ENCODE peak calls at places on chromosomes 6 and 20, in eight cellular contexts. Q is T47D; N is WTC11; T is AML-193; Y is activated T-cell treated with anti-CD3 and anti-CD28 coated beads for 24 hours; K is activated CD4-positive, alpha-beta T cell treated with anti-CD3 and anti-CD28 coated beads for 36 hours; F is stimulated activated CD4-positive, alpha-beta T cell treated with anti-CD3 and anti-CD28 coated beads, Interleukin-4, amount 100 ng/mL, for 4 hours; Z is NCI-H1436. V is an unnamed sample.

GRCh38 chr6:158649289-158650143 is at the start of gene SYTL3:
- DNase-seq in Q (no peak), N (no peak), T (peak), Y (peak), K (peak), F (peak), Z (no peak), V (no peak)

GRCh38 chr6:116764557-116764960 is 960 bp downstream of the FAM162B start:
- DNase-seq in Q (no peak), N (peak), T (no peak), Y (no peak), K (no peak), F (no peak), Z (no peak), V (no peak)

GRCh38 chr6:161273752-161274487 is at the start of gene AGPAT4:
- DNase-seq in Q (peak), N (peak), T (peak), Y (peak), K (peak), F (peak), Z (peak), V (peak)

GRCh38 chr6:164345340-164345739 is 930.8 kb downstream of the QKI start:
- DNase-seq in Q (no peak), N (no peak), T (no peak), Y (no peak), K (no peak), F (no peak), Z (no peak), V (no peak)

GRCh38 chr6:9178066-9178465 is 742.7 kb upstream of the SLC35B3 start:
- DNase-seq in Q (no peak), N (no peak), T (no peak), Y (no peak), K (no peak), F (no peak), Z (no peak), V (no peak)

GRCh38 chr6:43377710-43378229 is 8.3 kb upstream of the ZNF318 start:
- DNase-seq in Q (no peak), N (no peak), T (no peak), Y (no peak), K (no peak), F (no peak), Z (no peak), V (no peak)

GRCh38 chr6:163820745-163821456 is 406.4 kb downstream of the QKI start:
- DNase-seq in Q (no peak), N (no peak), T (no peak), Y (no peak), K (no peak), F (no peak), Z (no peak), V (no peak)

GRCh38 chr6:159910342-159910741 is 19.6 kb downstream of the MAS1 start:
- DNase-seq in Q (no peak), N (no peak), T (no peak), Y (no peak), K (no peak), F (no peak), Z (no peak), V (no peak)

GRCh38 chr6:157966990-157967389 is 14.7 kb upstream of the SYNJ2 start:
- DNase-seq in Q (no peak), N (no peak), T (no peak), Y (no peak), K (no peak), F (no peak), Z (peak), V (peak)

GRCh38 chr6:2738373-2738979 is 12.2 kb downstream of the MYLK4 start:
- DNase-seq in Q (peak), N (peak), T (peak), Y (peak), K (peak), F (peak), Z (peak), V (peak)

GRCh38 chr6:12286381-12287132 is 3.6 kb upstream of the EDN1 start:
- DNase-seq in Q (no peak), N (no peak), T (peak), Y (no peak), K (no peak), F (no peak), Z (no peak), V (no peak)

GRCh38 chr6:38957426-38957825 is 91.2 kb upstream of the GLP1R start:
- DNase-seq in Q (no peak), N (no peak), T (no peak), Y (no peak), K (no peak), F (no peak), Z (no peak), V (no peak)

GRCh38 chr20:4227085-4227821 is 211.9 kb upstream of the RNF24 start:
- DNase-seq in Q (no peak), N (peak), T (peak), Y (no peak), K (peak), F (no peak), Z (no peak), V (peak)